ENCODE peak calls at places on chromosomes 3 and 15, in ten cellular contexts. J, R, G, U, F, D, S, Z, B and E are unnamed samples.

GRCh38 chr15:31338318-31338878 is 11.8 kb downstream of the KLF13 start:
- DNase-seq in J (peak; percentile 63), R (no peak), G (no peak), U (no peak), F (peak; percentile 56), D (no peak), S (no peak), Z (no peak), B (peak; percentile 56), E (no peak)

GRCh38 chr3:123692041-123692440 is 107.2 kb upstream of the HACD2 start:
- DNase-seq in J (no peak), R (no peak), G (no peak), U (peak; percentile 68), F (no peak), D (no peak), S (no peak), Z (no peak), B (no peak), E (no peak)

GRCh38 chr3:49422379-49423248 is at the start of gene AMT:
- DNase-seq in J (peak; percentile 75), R (no peak), G (peak; percentile 74), U (no peak), F (no peak), D (no peak), S (no peak), Z (peak; percentile 52), B (peak; percentile 75), E (no peak)

GRCh38 chr3:172125963-172126403 is 86.6 kb downstream of the FNDC3B start:
- DNase-seq in J (no peak), R (no peak), G (no peak), U (peak; percentile 75), F (peak; percentile 60), D (no peak), S (peak; percentile 52), Z (peak; percentile 76), B (peak; percentile 55), E (no peak)

GRCh38 chr3:51670053-51670666 is 892 bp upstream of the TEX264 start:
- DNase-seq in J (no peak), R (peak; percentile 34), G (no peak), U (peak; percentile 60), F (no peak), D (peak; percentile 40), S (peak; percentile 17), Z (no peak), B (no peak), E (no peak)

GRCh38 chr3:16516695-16517481 is 3.4 kb upstream of the RFTN1 start:
- DNase-seq in J (no peak), R (no peak), G (no peak), U (no peak), F (no peak), D (no peak), S (peak; percentile 76), Z (peak; percentile 24), B (no peak), E (peak; percentile 39)

GRCh38 chr15:87973456-87974215 is 282.9 kb downstream of the NTRK3 start:
- DNase-seq in J (no peak), R (no peak), G (peak; percentile 29), U (no peak), F (no peak), D (no peak), S (no peak), Z (no peak), B (no peak), E (no peak)

GRCh38 chr3:11705049-11705448 is 61.3 kb upstream of the VGLL4 start:
- DNase-seq in J (no peak), R (no peak), G (no peak), U (no peak), F (no peak), D (no peak), S (no peak), Z (no peak), B (no peak), E (no peak)

GRCh38 chr15:79972861-79973260 is 1.9 kb upstream of the BCL2A1 start:
- DNase-seq in J (no peak), R (no peak), G (no peak), U (no peak), F (no peak), D (no peak), S (no peak), Z (no peak), B (no peak), E (no peak)

GRCh38 chr3:45665101-45665572 is 24.1 kb upstream of the SACM1L start:
- DNase-seq in J (no peak), R (peak; percentile 66), G (no peak), U (no peak), F (no peak), D (peak; percentile 79), S (no peak), Z (peak; percentile 58), B (peak; percentile 74), E (peak; percentile 34)

GRCh38 chr3:71415708-71416108 is 167.8 kb downstream of the FOXP1 start:
- DNase-seq in J (no peak), R (no peak), G (no peak), U (no peak), F (no peak), D (peak; percentile 48), S (no peak), Z (no peak), B (no peak), E (no peak)

GRCh38 chr15:85874236-85874635 is 79.5 kb upstream of the KLHL25 start:
- DNase-seq in J (no peak), R (no peak), G (no peak), U (no peak), F (no peak), D (no peak), S (no peak), Z (no peak), B (no peak), E (no peak)

DNA sequence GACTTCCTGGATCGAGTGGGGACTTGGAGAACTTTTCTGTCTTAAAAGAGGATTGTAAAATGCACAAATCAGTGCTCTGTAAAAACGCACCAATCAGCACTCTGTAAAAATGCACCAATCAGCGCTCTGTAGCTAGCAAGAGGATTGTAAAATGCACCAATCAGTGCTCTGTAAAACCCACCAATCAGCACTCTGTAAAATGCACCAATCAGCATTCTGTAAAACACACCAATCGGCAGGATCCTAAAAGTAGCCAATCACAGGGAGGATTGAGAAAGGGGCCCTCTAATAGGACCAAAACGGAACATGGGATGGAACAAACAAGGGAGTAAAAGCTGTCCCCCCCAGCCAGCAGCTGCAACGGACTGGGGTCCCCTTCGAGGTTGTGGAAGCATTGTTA is 587.4 kb upstream of the ALCAM start:
- DNase-seq in J (no peak), R (no peak), G (no peak), U (no peak), F (no peak), D (no peak), S (no peak), Z (no peak), B (no peak), E (no peak)
- H3K4me3 ChIP-seq in J (no peak overlapping the region), R (no peak overlapping the region), G (no peak overlapping the region), U (no peak overlapping the region), F (no peak overlapping the region), D (no peak overlapping the region), S (no peak overlapping the region), Z (no peak overlapping the region), B (no peak overlapping the region), E (no peak overlapping the region)

GRCh38 chr15:89652131-89652530 is 3.1 kb downstream of the KIF7 start:
- DNase-seq in J (no peak), R (no peak), G (no peak), U (peak; percentile 32), F (no peak), D (no peak), S (no peak), Z (no peak), B (no peak), E (no peak)
- H3K9me3 ChIP-seq in J (no peaks in the 10 kb centered on the region), R (no peaks in the 10 kb centered on the region), G (no peaks in the 10 kb centered on the region), U (no peaks in the 10 kb centered on the region), F (no peaks in the 10 kb centered on the region), D (no peaks in the 10 kb centered on the region), S (no peaks in the 10 kb centered on the region), Z (no peaks in the 10 kb centered on the region), B (no peaks in the 10 kb centered on the region), E (no peaks in the 10 kb centered on the region)

DNA sequence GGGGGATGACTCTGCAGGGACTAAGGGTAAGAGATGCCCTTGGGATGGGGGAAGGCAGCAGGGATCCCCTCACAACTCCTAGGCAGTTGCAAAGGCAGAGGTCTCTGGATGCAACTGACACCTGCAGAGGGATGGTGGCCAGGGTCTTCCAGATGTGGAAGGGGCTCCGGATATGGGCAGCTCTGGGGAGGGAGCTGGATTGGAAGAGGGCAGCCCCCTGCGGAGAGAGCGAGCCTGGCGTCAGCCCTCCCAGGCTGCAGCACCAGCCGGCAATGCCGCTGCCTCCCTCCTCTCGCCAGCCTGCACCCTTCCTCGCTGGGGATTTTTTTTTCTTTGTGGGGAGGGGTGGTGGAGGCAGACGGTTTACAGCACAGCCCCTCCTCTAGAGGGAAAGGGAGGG is 1.7 kb downstream of the INSYN1 start:
- DNase-seq in J (no peak), R (no peak), G (no peak), U (no peak), F (no peak), D (no peak), S (no peak), Z (no peak), B (no peak), E (no peak)
- H3K4me3 ChIP-seq in J (peak overlapping the region; percentile 70), R (no peak overlapping the region), G (peak overlapping the region; percentile 70), U (peak overlapping the region; percentile 53), F (no peak overlapping the region), D (no peak overlapping the region), S (peak overlapping the region; percentile 52), Z (no peak overlapping the region), B (no peak overlapping the region), E (no peak overlapping the region)

GRCh38 chr3:134525293-134525692 is 39.4 kb downstream of the CEP63 start:
- DNase-seq in J (no peak), R (no peak), G (no peak), U (no peak), F (no peak), D (no peak), S (no peak), Z (no peak), B (no peak), E (no peak)

GRCh38 chr3:134527037-134527436 is 41.2 kb downstream of the CEP63 start:
- DNase-seq in J (peak; percentile 57), R (no peak), G (no peak), U (no peak), F (no peak), D (no peak), S (no peak), Z (no peak), B (no peak), E (peak; percentile 21)

GRCh38 chr3:134517796-134518195 is 31.9 kb downstream of the CEP63 start:
- DNase-seq in J (no peak), R (no peak), G (no peak), U (no peak), F (no peak), D (no peak), S (no peak), Z (no peak), B (no peak), E (no peak)

GRCh38 chr3:134526319-134526718 is 40.5 kb downstream of the CEP63 start:
- DNase-seq in J (no peak), R (no peak), G (no peak), U (no peak), F (no peak), D (no peak), S (no peak), Z (no peak), B (no peak), E (no peak)

DNA sequence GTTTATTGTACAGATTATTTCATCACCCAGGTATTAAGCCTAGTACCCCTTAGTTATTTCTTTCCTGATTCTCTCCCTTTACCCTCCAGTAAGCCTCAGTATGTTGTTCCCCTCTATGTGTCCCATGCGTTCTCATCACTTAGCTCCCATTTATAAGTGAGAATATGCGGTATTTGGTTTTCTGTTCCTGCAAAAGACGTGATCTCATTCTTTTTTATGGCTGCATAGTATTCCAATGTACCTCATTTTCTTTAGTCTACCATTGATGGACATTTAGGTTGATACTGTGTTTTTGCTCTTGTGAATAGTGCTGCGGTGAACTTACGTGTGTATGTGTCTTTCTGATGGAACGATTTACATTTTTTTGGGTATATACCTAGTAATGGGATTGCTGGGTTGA is 36.7 kb downstream of the CEP63 start:
- DNase-seq in J (no peak), R (no peak), G (no peak), U (no peak), F (no peak), D (no peak), S (no peak), Z (no peak), B (no peak), E (no peak)
- H3K9me3 ChIP-seq in J (peaks cover 62% of the 10 kb centered on the region), R (peaks cover 6% of the 10 kb centered on the region), G (peaks cover 29% of the 10 kb centered on the region), U (peaks cover 15% of the 10 kb centered on the region), F (no peaks in the 10 kb centered on the region), D (peaks cover 17% of the 10 kb centered on the region), S (no peaks in the 10 kb centered on the region), Z (peaks cover 28% of the 10 kb centered on the region), B (no peaks in the 10 kb centered on the region), E (peaks cover 2% of the 10 kb centered on the region)